ENCODE peak calls at places on chromosome 2, in ten cellular contexts. S is type B pancreatic cell, W is lung, C is GM13977, U is cardiac fibroblast, R is astrocyte of the spinal cord, F is right atrium auricular region, O is endothelial cell, A is H9, G is bronchial epithelial cell. Q is an unnamed sample.

GRCh38 chr2:108570416-108570815 is 36.1 kb downstream of the LIMS1 start:
- DNase-seq in R (peak; percentile 72), W (no peak), U (peak; percentile 71), A (no peak), S (no peak), C (no peak), F (no peak), G (peak; percentile 60), O (no peak), Q (no peak)

GRCh38 chr2:59584958-59585357 is 968.5 kb downstream of the BCL11A start:
- DNase-seq in A (peak; percentile 72), G (peak; percentile 1), R (no peak), C (no peak), F (no peak), W (no peak), U (no peak), O (peak; percentile 53), S (no peak), Q (no peak)

GRCh38 chr2:183242937-183243336 is 118.7 kb downstream of the NUP35 start:
- DNase-seq in R (peak; percentile 25), A (no peak), O (no peak), F (no peak), C (no peak), G (peak; percentile 76), W (no peak), S (no peak), U (peak; percentile 14), Q (no peak)

GRCh38 chr2:101803945-101804696 is 106.6 kb downstream of the MAP4K4 start:
- DNase-seq in R (no peak), S (no peak), O (no peak), G (no peak), A (no peak), W (no peak), U (peak; percentile 79), F (no peak), C (no peak), Q (peak; percentile 53)

GRCh38 chr2:135587958-135588357 is 56.7 kb downstream of the R3HDM1 start:
- DNase-seq in W (no peak), U (no peak), S (no peak), F (no peak), A (no peak), R (no peak), G (no peak), C (no peak), O (no peak), Q (no peak)

GRCh38 chr2:44928660-44929471 is 12.6 kb upstream of the SIX3 start:
- DNase-seq in A (peak; percentile 57), C (peak; percentile 40), R (no peak), S (no peak), F (no peak), U (no peak), O (no peak), W (no peak), G (no peak), Q (peak; percentile 28)

GRCh38 chr2:69811591-69811990 is 17.9 kb upstream of the GMCL1 start:
- DNase-seq in U (no peak), S (no peak), O (no peak), G (no peak), F (no peak), R (no peak), W (no peak), A (no peak), C (no peak), Q (no peak)

GRCh38 chr2:96087130-96087529 is 29.2 kb downstream of the ADRA2B start:
- DNase-seq in C (no peak), U (no peak), S (no peak), F (no peak), A (no peak), W (no peak), O (no peak), R (no peak), G (no peak), Q (no peak)

GRCh38 chr2:196403471-196403870 is 232.1 kb upstream of the STK17B start:
- DNase-seq in F (no peak), G (peak; percentile 52), U (peak; percentile 41), W (no peak), O (no peak), A (no peak), R (peak; percentile 88), S (no peak), C (no peak), Q (no peak)

GRCh38 chr2:101731221-101732054 is 33.9 kb downstream of the MAP4K4 start:
- DNase-seq in O (no peak), S (no peak), F (no peak), W (no peak), U (no peak), G (no peak), A (no peak), C (no peak), R (no peak), Q (no peak)

GRCh38 chr2:160921401-160921964 is 238.7 kb upstream of the TANK start:
- DNase-seq in C (no peak), S (no peak), O (no peak), U (no peak), W (no peak), F (no peak), R (no peak), A (no peak), G (no peak), Q (no peak)

GRCh38 chr2:178553047-178553446 is 72.8 kb downstream of the PLEKHA3 start:
- DNase-seq in U (peak; percentile 41), S (no peak), R (peak; percentile 83), G (peak; percentile 94), F (no peak), W (no peak), A (no peak), C (no peak), O (no peak), Q (no peak)

GRCh38 chr2:112163541-112163981 is 25.4 kb downstream of the FBLN7 start:
- DNase-seq in S (no peak), R (no peak), F (no peak), A (peak; percentile 20), C (no peak), G (no peak), U (no peak), W (no peak), O (no peak), Q (no peak)

GRCh38 chr2:28389399-28390240 is 3.0 kb upstream of the FOSL2 start:
- DNase-seq in W (no peak), F (no peak), U (no peak), G (peak; percentile 24), R (no peak), O (no peak), C (no peak), S (no peak), A (no peak), Q (no peak)

GRCh38 chr2:101433465-101433864 is 41.4 kb downstream of the RFX8 start:
- DNase-seq in G (no peak), W (no peak), R (no peak), U (no peak), O (no peak), C (no peak), F (no peak), S (no peak), A (no peak), Q (no peak)

GRCh38 chr2:172995323-172996244 is 80.1 kb upstream of the MAP3K20 start:
- DNase-seq in O (no peak), A (no peak), W (no peak), G (peak; percentile 93), R (peak; percentile 78), S (no peak), C (no peak), U (peak; percentile 94), F (no peak), Q (no peak)
- TF ChIP-seq CTCF in O (no peak), A (peak; percentile 45), W (no peak), G (peak; percentile 46), R (peak; percentile 53), S (peak; percentile 35), C (no peak), U (peak; percentile 14), F (no peak), Q (no peak)

DNA sequence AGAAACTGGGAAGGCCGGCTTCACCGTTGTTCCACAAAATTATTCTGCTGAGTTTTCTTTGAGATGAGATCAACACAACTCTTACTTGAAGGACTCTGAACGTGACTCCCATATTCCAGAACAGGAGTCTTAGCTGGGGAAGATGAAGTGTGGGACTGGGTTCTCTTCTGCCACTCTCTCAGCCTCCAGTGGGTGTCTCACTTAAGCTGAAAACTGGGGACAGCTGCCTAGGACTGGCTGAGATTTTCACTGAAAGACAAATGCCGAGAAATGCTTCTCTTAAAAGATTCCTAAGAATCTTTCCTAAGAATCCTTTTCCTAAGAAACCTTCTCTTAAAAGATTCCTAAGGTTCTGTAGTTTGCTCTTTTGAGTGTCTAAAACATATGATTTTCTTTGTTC is 156.6 kb upstream of the LHCGR start:
- DNase-seq in A (no peak), R (no peak), U (no peak), O (no peak), W (no peak), G (no peak), F (no peak), C (no peak), S (no peak), Q (no peak)
- TF ChIP-seq CTCF in A (peak; percentile 35), R (no peak), U (no peak), O (no peak), W (no peak), G (no peak), F (no peak), C (no peak), S (peak; percentile 18), Q (no peak)

DNA sequence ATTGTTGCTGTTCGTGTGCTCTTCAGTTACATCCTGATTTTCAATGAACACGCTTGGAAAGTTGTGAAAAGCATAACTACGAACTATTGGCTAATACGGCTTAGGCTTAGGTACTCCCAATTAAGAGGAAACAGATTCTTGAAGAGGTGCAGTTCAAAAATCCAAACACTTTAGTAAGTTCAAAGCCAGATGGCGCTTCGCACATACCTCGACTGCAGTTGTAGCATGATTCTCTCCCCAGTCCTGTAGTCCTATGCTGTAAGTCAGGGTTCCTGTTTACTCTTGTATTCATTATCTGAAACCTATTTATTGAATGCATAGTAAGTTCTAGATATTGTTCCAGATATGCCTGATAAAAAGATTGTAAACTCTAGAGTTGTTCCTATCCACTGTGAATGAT is 165.2 kb downstream of the TRIB2 start:
- DNase-seq in C (no peak), R (no peak), W (no peak), A (no peak), U (no peak), F (no peak), G (no peak), S (no peak), O (no peak), Q (no peak)
- TF ChIP-seq CTCF in C (no peak), R (no peak), W (no peak), A (no peak), U (no peak), F (no peak), G (no peak), S (no peak), O (no peak), Q (no peak)

DNA sequence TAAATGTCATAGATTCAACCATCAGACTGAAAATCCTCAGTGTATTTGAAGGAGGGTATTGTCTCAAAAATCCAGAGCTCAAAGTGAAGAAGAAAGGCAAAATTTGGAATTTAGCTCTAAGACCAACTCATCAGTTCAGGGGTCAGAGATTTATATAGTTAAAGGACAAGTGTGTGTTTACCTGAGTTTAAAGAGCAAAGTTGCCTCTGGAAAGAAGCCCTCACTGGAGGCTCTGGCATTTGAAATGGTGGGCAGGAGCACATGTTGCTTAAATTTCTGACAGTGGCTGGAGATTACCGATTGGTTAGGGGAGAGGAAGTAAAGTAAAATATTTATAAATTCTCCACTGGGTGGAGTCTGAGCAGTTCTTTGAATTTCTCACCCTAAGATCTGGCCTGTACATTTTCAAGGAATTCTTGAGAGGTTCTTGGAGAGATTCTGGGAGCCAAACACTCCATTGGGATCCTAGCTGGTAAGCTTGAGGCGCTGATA is at the start of gene KYNU:
- DNase-seq in S (no peak), O (no peak), W (no peak), C (peak; percentile 17), A (no peak), U (peak; percentile 30), R (no peak), G (peak; percentile 76), F (no peak), Q (no peak)
- TF ChIP-seq CTCF in S (peak; percentile 15), O (no peak), W (no peak), C (peak; percentile 17), A (no peak), U (no peak), R (no peak), G (peak; percentile 20), F (no peak), Q (no peak)

Q was measured in glutamatergic neuron.